ENCODE peak calls at places on chromosome 19, in seven cellular contexts. E, A, P, V, D, I and X are unnamed samples.

GRCh38 chr19:56942749-56943148 is 102.2 kb upstream of the PEG3 start:
- DNase-seq in E (no peak), A (peak; percentile 61), P (peak; percentile 38), V (no peak), D (no peak), I (peak; percentile 75), X (no peak)

GRCh38 chr19:47514869-47515588 is at the start of gene NAPA:
- DNase-seq in E (peak; percentile 100), A (peak; percentile 100), P (peak; percentile 100), V (peak; percentile 100), D (peak; percentile 100), I (peak; percentile 100), X (peak; percentile 100)

GRCh38 chr19:52188822-52189744 is 769 bp upstream of the PPP2R1A start:
- DNase-seq in E (no peak), A (peak; percentile 73), P (no peak), V (no peak), D (no peak), I (peak; percentile 87), X (no peak)

GRCh38 chr19:44202470-44202869 is 9.9 kb upstream of the ZNF227 start:
- DNase-seq in E (no peak), A (no peak), P (no peak), V (no peak), D (no peak), I (no peak), X (no peak)

GRCh38 chr19:1250374-1251232 is 2.2 kb downstream of the MIDN start:
- DNase-seq in E (no peak), A (peak; percentile 87), P (peak; percentile 75), V (peak; percentile 77), D (peak; percentile 60), I (peak; percentile 79), X (peak; percentile 71)

GRCh38 chr19:17402982-17403855 is 2.2 kb downstream of the BST2 start:
- DNase-seq in E (no peak), A (peak; percentile 54), P (no peak), V (peak; percentile 23), D (peak; percentile 68), I (no peak), X (no peak)

GRCh38 chr19:49142866-49143335 is 12.3 kb downstream of the HRC start:
- DNase-seq in E (no peak), A (peak; percentile 93), P (peak; percentile 84), V (peak; percentile 12), D (peak; percentile 81), I (peak; percentile 89), X (peak; percentile 49)

GRCh38 chr19:15072930-15073647 is 8.9 kb upstream of the OR1I1 start:
- DNase-seq in E (no peak), A (peak; percentile 32), P (no peak), V (no peak), D (no peak), I (no peak), X (no peak)

GRCh38 chr19:42122691-42123607 is 9.3 kb downstream of the POU2F2 start:
- DNase-seq in E (peak; percentile 19), A (no peak), P (no peak), V (no peak), D (peak; percentile 85), I (no peak), X (peak; percentile 75)

GRCh38 chr19:35000647-35001501 is 751 bp downstream of the GRAMD1A start:
- DNase-seq in E (peak; percentile 42), A (peak; percentile 60), P (no peak), V (peak; percentile 65), D (peak; percentile 67), I (no peak), X (peak; percentile 73)